ENCODE peak calls at places on chromosomes 1 and 21, in six cellular contexts. K is Calu3, X is progenitor cell of endocrine pancreas, G is right lobe of liver, Z is mammary epithelial cell, V is heart left ventricle. S is an unnamed sample.
A peak's percentile ranks its signal among the peaks of the same experiment; 100 is the strongest.

GRCh38 chr1:230215049-230215448 is 148.0 kb downstream of the GALNT2 start:
- DNase-seq in K (peak; percentile 35), X (no peak), G (no peak), Z (no peak), V (no peak), S (peak; percentile 4)

GRCh38 chr1:99003911-99004269 is 771 bp downstream of the PLPPR5 start:
- DNase-seq in K (no peak), X (no peak), G (no peak), Z (no peak), V (no peak), S (no peak)

GRCh38 chr1:107432108-107432507 is 291.3 kb downstream of the NTNG1 start:
- DNase-seq in K (no peak), X (no peak), G (no peak), Z (no peak), V (no peak), S (no peak)

GRCh38 chr1:238777551-238777950 is 608.8 kb upstream of the CHRM3 start:
- DNase-seq in K (no peak), X (no peak), G (no peak), Z (no peak), V (no peak), S (peak; percentile 25)

GRCh38 chr1:11168731-11169130 is 20.4 kb upstream of the ANGPTL7 start:
- DNase-seq in K (no peak), X (no peak), G (no peak), Z (peak; percentile 35), V (no peak), S (no peak)

GRCh38 chr1:45329445-45329844 is 2.8 kb downstream of the HPDL start:
- DNase-seq in K (no peak), X (no peak), G (no peak), Z (no peak), V (no peak), S (no peak)

GRCh38 chr1:208189183-208189582 is 55.0 kb downstream of the PLXNA2 start:
- DNase-seq in K (no peak), X (no peak), G (no peak), Z (peak; percentile 65), V (no peak), S (no peak)

GRCh38 chr1:66022904-66023620 is 230.4 kb downstream of the PDE4B start:
- DNase-seq in K (no peak), X (no peak), G (no peak), Z (no peak), V (no peak), S (peak; percentile 4)

GRCh38 chr1:42463906-42464305 is 820 bp downstream of the CCDC30 start:
- DNase-seq in K (no peak), X (no peak), G (no peak), Z (no peak), V (no peak), S (no peak)

GRCh38 chr1:83860506-83861221 is 138.3 kb downstream of the TTLL7 start:
- DNase-seq in K (peak; percentile 93), X (peak; percentile 69), G (peak; percentile 94), Z (peak; percentile 57), V (peak; percentile 90), S (peak; percentile 53)

GRCh38 chr1:234902774-234903173 is 225.9 kb downstream of the TOMM20 start:
- DNase-seq in K (no peak), X (no peak), G (no peak), Z (no peak), V (no peak), S (no peak)

GRCh38 chr1:168386949-168387586 is 106.4 kb downstream of the TBX19 start:
- DNase-seq in K (peak; percentile 80), X (peak; percentile 48), G (peak; percentile 50), Z (peak; percentile 94), V (peak; percentile 72), S (peak; percentile 58)

GRCh38 chr1:228405979-228406265 is 713 bp downstream of the TRIM11 start:
- DNase-seq in K (peak; percentile 32), X (no peak), G (no peak), Z (no peak), V (no peak), S (no peak)

DNA sequence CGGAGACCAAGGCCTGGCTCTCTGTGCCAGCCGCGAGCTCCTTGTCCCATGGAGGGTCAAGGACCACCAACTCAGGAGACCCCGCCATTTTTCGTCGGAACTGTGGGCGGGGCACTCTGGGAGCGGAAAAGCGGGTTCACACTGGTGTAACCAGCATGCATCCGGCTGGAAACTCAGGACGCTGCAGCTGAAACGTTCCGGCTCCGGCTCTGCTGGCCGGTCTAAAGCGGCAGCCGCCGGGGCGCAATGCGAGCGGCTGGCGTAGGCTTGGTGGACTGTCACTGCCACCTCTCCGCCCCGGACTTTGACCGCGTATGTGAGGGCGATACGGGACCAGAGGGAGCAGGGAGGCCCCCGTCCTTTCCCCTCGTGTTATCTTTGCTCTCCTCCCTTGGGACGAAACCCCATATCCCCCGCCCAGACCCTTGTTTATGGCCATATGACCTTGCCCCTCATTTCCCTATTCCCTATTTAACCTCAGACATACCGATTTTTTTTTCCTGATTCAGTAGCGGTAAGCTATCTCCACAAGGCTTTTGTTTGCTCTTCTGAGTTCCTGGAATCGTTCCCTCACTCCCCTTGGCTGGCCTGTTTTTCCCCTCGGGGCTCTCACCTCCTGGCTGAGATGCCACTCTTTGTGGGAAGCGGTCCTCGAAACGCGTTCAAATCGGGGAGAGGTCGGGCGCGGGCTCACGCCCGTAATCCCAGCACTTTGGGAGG is at the start of the genes NSL1 and TATDN3:
- DNase-seq in K (peak; percentile 98), X (peak; percentile 98), G (peak; percentile 95), Z (peak; percentile 90), V (peak; percentile 96), S (peak; percentile 88)
- TF ChIP-seq CTCF in K (no peak), X (no peak), G (no peak), Z (no peak), V (no peak), S (peak; percentile 12)

GRCh38 chr21:31115249-31115648 is 77.0 kb upstream of the KRTAP19-8 start:
- DNase-seq in K (no peak), X (no peak), G (no peak), Z (no peak), V (no peak), S (no peak)

GRCh38 chr21:31119199-31119598 is 80.9 kb upstream of the KRTAP19-8 start:
- DNase-seq in K (no peak), X (no peak), G (no peak), Z (no peak), V (no peak), S (no peak)

DNA sequence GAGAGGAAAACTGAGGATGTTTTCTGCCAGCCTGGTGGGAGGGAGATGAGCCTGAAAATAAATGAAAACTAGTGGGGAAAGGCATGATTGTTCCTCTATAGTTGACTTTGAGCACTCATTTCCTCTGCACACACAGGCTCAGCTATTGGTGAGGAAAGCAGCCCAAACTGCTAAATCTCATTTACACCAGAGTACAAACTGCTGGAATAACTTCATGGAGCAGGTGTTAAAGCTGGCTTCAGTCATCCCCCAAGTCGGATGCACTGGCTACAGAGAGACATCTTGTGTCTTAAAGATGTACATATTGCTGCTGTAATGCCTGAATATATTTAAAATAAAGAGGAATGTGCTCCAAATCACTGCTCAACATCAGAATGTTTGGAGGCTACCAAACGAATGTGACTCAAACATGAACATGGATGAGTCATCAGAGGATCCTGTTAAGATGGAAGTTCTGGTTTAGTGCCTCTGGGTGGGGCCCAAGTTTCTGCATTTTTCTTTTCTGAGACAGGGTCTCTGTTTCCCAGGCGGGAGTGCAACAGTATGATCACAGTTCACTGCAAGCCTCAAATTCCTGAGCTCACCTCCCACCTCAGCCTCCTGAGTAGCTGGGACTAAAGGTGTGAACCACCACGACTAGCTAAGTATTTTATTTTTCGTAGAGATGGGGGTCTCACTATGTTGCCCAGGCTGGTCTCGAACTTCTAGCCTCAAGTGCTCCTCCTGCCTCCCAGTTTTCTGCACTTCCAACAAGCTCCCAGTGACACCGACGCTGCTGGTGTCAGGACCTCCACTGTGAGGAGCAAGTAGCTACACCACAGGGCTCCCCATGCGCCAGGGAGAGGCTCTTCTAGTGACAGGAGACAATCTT is 79.0 kb upstream of the KRTAP19-8 start:
- DNase-seq in K (no peak), X (no peak), G (no peak), Z (peak; percentile 73), V (no peak), S (peak; percentile 66)
- TF ChIP-seq CTCF in K (no peak), X (no peak), G (no peak), Z (peak; percentile 15), V (no peak), S (peak; percentile 44)

GRCh38 chr1:204714194-204714860 is 28.8 kb upstream of the LRRN2 start:
- DNase-seq in K (no peak), X (no peak), G (no peak), Z (no peak), V (no peak), S (no peak)

GRCh38 chr1:204713541-204713940 is 28.0 kb upstream of the LRRN2 start:
- DNase-seq in K (no peak), X (no peak), G (no peak), Z (no peak), V (no peak), S (no peak)

GRCh38 chr1:204716687-204717086 is 31.1 kb upstream of the LRRN2 start:
- DNase-seq in K (no peak), X (no peak), G (no peak), Z (no peak), V (no peak), S (no peak)

GRCh38 chr1:204712718-204713430 is 27.3 kb upstream of the LRRN2 start:
- DNase-seq in K (no peak), X (no peak), G (no peak), Z (no peak), V (no peak), S (no peak)

GRCh38 chr1:204714861-204715511 is 29.4 kb upstream of the LRRN2 start:
- DNase-seq in K (no peak), X (no peak), G (no peak), Z (no peak), V (no peak), S (no peak)
- TF ChIP-seq CTCF in K (no peak), X (no peak), G (no peak), Z (no peak), V (no peak), S (peak; percentile 37)

GRCh38 chr1:92736395-92736794 is 48.5 kb downstream of the EVI5 start:
- DNase-seq in K (no peak), X (no peak), G (no peak), Z (peak; percentile 11), V (no peak), S (no peak)
- TF ChIP-seq CTCF in K (no peak), X (no peak), G (peak; percentile 38), Z (peak; percentile 38), V (no peak), S (peak; percentile 39)

GRCh38 chr1:1867164-1867563 is 23.7 kb downstream of the GNB1 start:
- DNase-seq in K (no peak), X (no peak), G (no peak), Z (no peak), V (no peak), S (no peak)

GRCh38 chr1:1874901-1875300 is 16.0 kb downstream of the GNB1 start:
- DNase-seq in K (no peak), X (no peak), G (no peak), Z (no peak), V (no peak), S (no peak)

GRCh38 chr1:1873186-1873585 is 17.7 kb downstream of the GNB1 start:
- DNase-seq in K (no peak), X (no peak), G (peak; percentile 85), Z (no peak), V (peak; percentile 79), S (no peak)

GRCh38 chr1:1872329-1872994 is 18.4 kb downstream of the GNB1 start:
- DNase-seq in K (no peak), X (no peak), G (no peak), Z (no peak), V (no peak), S (no peak)

GRCh38 chr1:1869459-1869858 is 21.4 kb downstream of the GNB1 start:
- DNase-seq in K (no peak), X (no peak), G (no peak), Z (no peak), V (no peak), S (no peak)
- TF ChIP-seq CTCF in K (no peak), X (no peak), G (no peak), Z (no peak), V (no peak), S (no peak)